ENCODE peak calls at places on chromosome 19, in six cellular contexts. X is IMR-90; N is CD4-positive, alpha-beta memory T cell; Q is left colon; P is WERI-Rb-1; C is NCI-H2029. S is an unnamed sample.

GRCh38 chr19:574658-575526 is 2.5 kb downstream of the BSG start:
- DNase-seq in P (no peak), C (no peak), Q (no peak), N (no peak), X (peak), S (no peak)

GRCh38 chr19:8612807-8613171 is 2.3 kb upstream of the ADAMTS10 start:
- DNase-seq in C (no peak), N (no peak), Q (no peak), X (no peak), P (no peak), S (no peak)

GRCh38 chr19:17304386-17305047 is 1.2 kb upstream of the MRPL34 start:
- DNase-seq in P (no peak), N (no peak), X (no peak), Q (peak), C (no peak), S (no peak)

GRCh38 chr19:5804516-5805464 is at the start of gene NRTN:
- DNase-seq in P (peak), C (peak), X (no peak), Q (no peak), N (peak), S (peak)

GRCh38 chr19:6677924-6678689 is 8.1 kb upstream of the TNFSF14 start:
- DNase-seq in P (no peak), N (peak), Q (no peak), X (no peak), C (no peak), S (no peak)

GRCh38 chr19:55443045-55443823 is at the start of gene SHISA7:
- DNase-seq in X (no peak), N (no peak), P (peak), C (no peak), Q (no peak), S (peak)

GRCh38 chr19:15358918-15359317 is 20.7 kb downstream of the AKAP8 start:
- DNase-seq in P (no peak), N (no peak), X (peak), Q (no peak), C (no peak), S (no peak)

GRCh38 chr19:40150170-40150569 is 41.1 kb upstream of the MAP3K10 start:
- DNase-seq in N (no peak), X (peak), C (no peak), P (no peak), Q (no peak), S (no peak)

GRCh38 chr19:35030257-35031071 is at the start of gene SCN1B:
- DNase-seq in Q (no peak), N (peak), C (peak), P (peak), X (peak), S (peak)

GRCh38 chr19:1651548-1652394 is 644 bp downstream of the TCF3 start:
- DNase-seq in X (peak), C (peak), P (peak), Q (peak), N (peak), S (peak)